ENCODE peak calls at places on chromosomes 7 and 10, in five cellular contexts. F is H9, E is trophoblast cell, J is mesendoderm, Y is IMR-90. Z is an unnamed sample.

GRCh38 chr10:74047871-74048270 is 50.0 kb downstream of the VCL start:
- DNase-seq in F (no peak), E (no peak), Y (peak), J (no peak), Z (no peak)

GRCh38 chr10:21604651-21605050 is 70.6 kb downstream of the MLLT10 start:
- DNase-seq in Y (no peak), J (no peak), E (no peak), F (no peak), Z (no peak)

GRCh38 chr7:47483604-47484273 is 98.2 kb downstream of the TNS3 start:
- DNase-seq in E (no peak), Y (peak), J (peak), F (no peak), Z (no peak)

GRCh38 chr10:119652361-119652760 is 1.2 kb downstream of the BAG3 start:
- DNase-seq in F (no peak), E (no peak), Y (peak), J (no peak), Z (no peak)

GRCh38 chr10:30436688-30437038 is 2.7 kb downstream of the MAP3K8 start:
- DNase-seq in Y (no peak), F (no peak), E (no peak), J (no peak), Z (no peak)

GRCh38 chr10:119299531-119299930 is 92.2 kb downstream of the GRK5 start:
- DNase-seq in J (peak), E (no peak), Y (no peak), F (no peak), Z (no peak)

GRCh38 chr7:5831196-5831595 is 49.4 kb upstream of the OCM start:
- DNase-seq in Y (peak), J (peak), F (peak), E (no peak), Z (peak)

GRCh38 chr10:77348711-77349110 is 288.9 kb downstream of the KCNMA1 start:
- DNase-seq in F (no peak), J (no peak), Y (no peak), E (no peak), Z (no peak)

GRCh38 chr7:139714163-139714901 is 63.5 kb downstream of the HIPK2 start:
- DNase-seq in Y (no peak), J (peak), F (peak), E (peak), Z (no peak)

GRCh38 chr10:31083765-31084184 is 52.1 kb upstream of the ZNF438 start:
- DNase-seq in E (peak), F (peak), J (peak), Y (peak), Z (no peak)

GRCh38 chr7:156096806-156097538 is 284.7 kb upstream of the SHH start:
- DNase-seq in Y (no peak), E (no peak), J (no peak), F (no peak), Z (no peak)

GRCh38 chr10:91652364-91652763 is 19.5 kb upstream of the PPP1R3C start:
- DNase-seq in E (peak), Y (peak), F (no peak), J (peak), Z (no peak)

GRCh38 chr7:74033372-74034311 is 5.7 kb downstream of the ELN start:
- DNase-seq in Y (no peak), J (no peak), E (peak), F (no peak), Z (no peak)

GRCh38 chr10:125002423-125003145 is 60.7 kb downstream of the ZRANB1 start:
- DNase-seq in Y (no peak), E (no peak), J (no peak), F (no peak), Z (no peak)

GRCh38 chr10:72243822-72244437 is 27.9 kb upstream of the ASCC1 start:
- DNase-seq in Y (peak), E (peak), J (no peak), F (no peak), Z (no peak)

GRCh38 chr10:72242675-72243074 is 26.6 kb upstream of the ASCC1 start:
- DNase-seq in F (peak), J (peak), Y (no peak), E (no peak), Z (no peak)

GRCh38 chr10:72240371-72240770 is 24.3 kb upstream of the ASCC1 start:
- DNase-seq in Y (no peak), J (no peak), F (no peak), E (no peak), Z (no peak)

GRCh38 chr10:72239409-72239808 is 23.3 kb upstream of the ASCC1 start:
- DNase-seq in Y (no peak), F (no peak), J (no peak), E (no peak), Z (no peak)

GRCh38 chr10:72241853-72242252 is 25.8 kb upstream of the ASCC1 start:
- DNase-seq in E (no peak), Y (no peak), F (no peak), J (no peak), Z (no peak)
- H2BK120ac ChIP-seq in E (no peak), Y (no peak), F (no peak), J (no peak), Z (no peak)

GRCh38 chr10:116770281-116770680 is 27.9 kb upstream of the HSPA12A start:
- DNase-seq in Y (no peak), J (no peak), F (no peak), E (no peak), Z (no peak)
- H2BK120ac ChIP-seq in Y (peak), J (no peak), F (no peak), E (no peak), Z (no peak)

DNA sequence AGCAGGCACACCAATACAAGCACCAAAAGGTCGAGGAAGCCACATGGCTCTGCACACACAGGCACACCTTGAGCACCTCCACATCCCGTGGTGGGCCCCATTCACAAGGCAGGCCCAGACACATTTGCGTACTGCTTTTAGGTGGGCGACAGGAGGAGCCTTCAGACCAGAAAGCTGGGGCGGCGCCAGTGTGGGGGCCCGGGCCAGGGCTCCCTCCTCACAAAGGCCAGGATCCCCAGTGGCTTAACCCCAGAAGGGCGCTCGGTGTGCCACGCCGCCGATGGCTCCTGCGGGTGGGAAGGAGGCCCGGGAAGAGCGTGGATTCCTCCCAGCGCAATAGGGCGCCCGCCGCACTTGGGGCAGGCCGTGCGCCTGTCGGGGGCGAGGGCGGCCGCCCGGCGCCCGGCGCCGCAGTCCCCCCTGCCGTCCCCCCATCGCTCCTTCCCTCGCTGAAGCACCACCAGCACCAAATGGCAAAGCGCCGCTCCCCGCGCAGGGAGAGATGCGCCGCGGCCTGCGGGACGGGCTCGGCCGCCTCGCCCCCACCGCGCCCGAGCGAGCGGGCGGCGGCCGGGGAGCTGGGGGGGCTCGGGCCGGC is 2.9 kb upstream of the SMARCD3 start:
- DNase-seq in Y (peak), J (no peak), F (no peak), E (no peak), Z (peak)
- H2BK120ac ChIP-seq in Y (peak), J (no peak), F (no peak), E (peak), Z (peak)

GRCh38 chr7:159142204-159142603 is 2.5 kb downstream of the VIPR2 start:
- DNase-seq in J (peak), E (no peak), F (peak), Y (no peak), Z (no peak)

GRCh38 chr7:159140170-159140910 is 4.3 kb downstream of the VIPR2 start:
- DNase-seq in J (no peak), F (peak), E (no peak), Y (no peak), Z (no peak)

GRCh38 chr7:159139639-159140038 is 5.0 kb downstream of the VIPR2 start:
- DNase-seq in E (no peak), Y (no peak), J (no peak), F (no peak), Z (no peak)

GRCh38 chr7:159141660-159142059 is 3.0 kb downstream of the VIPR2 start:
- DNase-seq in E (no peak), J (peak), Y (no peak), F (peak), Z (no peak)

GRCh38 chr7:159141159-159141558 is 3.5 kb downstream of the VIPR2 start:
- DNase-seq in J (no peak), E (no peak), F (peak), Y (no peak), Z (no peak)
- H2BK120ac ChIP-seq in J (no peak), E (no peak), F (no peak), Y (no peak), Z (no peak)